ENCODE peak calls at places on chromosomes 11 and 22, in seven cellular contexts. R is BJ, A is pancreas, J is bronchial epithelial cell, L is spleen, Z is adrenal gland, C is GM12878. P is an unnamed sample.

GRCh38 chr11:13884159-13884799 is 78.2 kb upstream of the SPON1 start:
- DNase-seq in R (no peak), A (no peak), J (peak; percentile 92), L (no peak), Z (no peak), C (no peak), P (no peak)

GRCh38 chr22:21064917-21065864 is 19.4 kb downstream of the LRRC74B start:
- DNase-seq in R (no peak), A (no peak), J (no peak), L (no peak), Z (peak; percentile 61), C (no peak), P (no peak)

GRCh38 chr22:37242395-37242918 is 1.6 kb downstream of the RAC2 start:
- DNase-seq in R (no peak), A (no peak), J (peak; percentile 67), L (peak; percentile 97), Z (peak; percentile 72), C (peak; percentile 92), P (no peak)

GRCh38 chr22:23565942-23566715 is 14.0 kb downstream of the IGLL1 start:
- DNase-seq in R (no peak), A (peak; percentile 43), J (no peak), L (peak; percentile 74), Z (no peak), C (no peak), P (no peak)

GRCh38 chr11:4480577-4481539 is 1.6 kb upstream of the OR52K1 start:
- DNase-seq in R (no peak), A (no peak), J (peak; percentile 90), L (no peak), Z (no peak), C (no peak), P (no peak)

GRCh38 chr11:19951558-19952083 is 208.7 kb downstream of the DBX1 start:
- DNase-seq in R (no peak), A (no peak), J (peak; percentile 64), L (no peak), Z (no peak), C (peak; percentile 49), P (no peak)

GRCh38 chr11:66639066-66639813 is 737 bp downstream of the RBM4 start:
- DNase-seq in R (no peak), A (no peak), J (peak; percentile 38), L (no peak), Z (peak; percentile 70), C (no peak), P (peak; percentile 7)

GRCh38 chr22:23395476-23396361 is 184.4 kb downstream of the IGLL1 start:
- DNase-seq in R (no peak), A (no peak), J (no peak), L (peak; percentile 56), Z (no peak), C (no peak), P (no peak)

GRCh38 chr22:32957093-32957835 is 100.9 kb downstream of the SYN3 start:
- DNase-seq in R (no peak), A (no peak), J (peak; percentile 54), L (no peak), Z (no peak), C (no peak), P (no peak)

GRCh38 chr11:12587333-12587997 is 86.8 kb upstream of the TEAD1 start:
- DNase-seq in R (peak; percentile 38), A (no peak), J (peak; percentile 82), L (no peak), Z (no peak), C (no peak), P (peak; percentile 24)

GRCh38 chr11:116162541-116163230 is 610.1 kb downstream of the BUD13 start:
- DNase-seq in R (no peak), A (no peak), J (no peak), L (no peak), Z (peak; percentile 45), C (no peak), P (no peak)

GRCh38 chr11:128310676-128311445 is 276.5 kb downstream of the ETS1 start:
- DNase-seq in R (no peak), A (no peak), J (peak; percentile 3), L (no peak), Z (no peak), C (no peak), P (no peak)

GRCh38 chr22:27627444-27627833 is 174.1 kb downstream of the MN1 start:
- DNase-seq in R (no peak), A (no peak), J (no peak), L (no peak), Z (no peak), C (no peak), P (no peak)

GRCh38 chr11:107924306-107924705 is 3.9 kb upstream of the RAB39A start:
- DNase-seq in R (no peak), A (no peak), J (no peak), L (no peak), Z (no peak), C (no peak), P (no peak)

GRCh38 chr11:71548716-71549151 is 514 bp downstream of the KRTAP5-9 start:
- DNase-seq in R (no peak), A (no peak), J (no peak), L (no peak), Z (no peak), C (no peak), P (no peak)

GRCh38 chr11:60838132-60838531 is 3.8 kb upstream of the CCDC86 start:
- DNase-seq in R (no peak), A (no peak), J (no peak), L (no peak), Z (no peak), C (no peak), P (no peak)
- TF ChIP-seq CTCF in R (peak; percentile 35), A (no peak), J (no peak), L (no peak), Z (no peak), C (no peak), P (peak; percentile 31)

DNA sequence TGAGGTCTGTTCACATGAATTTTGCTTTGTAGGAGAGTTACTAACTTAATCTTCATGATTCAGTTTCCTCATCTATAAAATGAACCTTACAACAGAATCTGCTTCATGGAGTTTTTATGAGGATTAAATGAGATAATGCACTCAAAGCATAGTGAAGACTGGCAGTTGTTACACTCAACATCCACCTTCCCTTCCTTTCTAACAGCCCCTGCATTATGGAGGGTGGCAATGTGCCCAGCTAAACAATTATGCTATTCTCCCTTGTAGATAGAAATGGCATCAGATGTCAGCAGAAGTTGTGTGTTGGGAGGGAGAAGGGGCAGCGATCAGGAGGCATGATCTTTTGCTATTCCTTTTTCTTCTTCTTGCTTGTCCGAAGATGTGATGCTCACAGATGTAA is 6.5 kb downstream of the POU2AF1 start:
- DNase-seq in R (no peak), A (no peak), J (no peak), L (no peak), Z (no peak), C (no peak), P (no peak)
- H3K4me3 ChIP-seq in R (no peak overlapping the region), A (no peak overlapping the region), J (no peak overlapping the region), L (no peak overlapping the region), Z (no peak overlapping the region), C (peak overlapping the region; percentile 67), P (no peak overlapping the region)

GRCh38 chr22:17272511-17272991 is 53.3 kb upstream of the ADA2 start:
- DNase-seq in R (no peak), A (no peak), J (no peak), L (peak; percentile 30), Z (no peak), C (no peak), P (no peak)

GRCh38 chr22:17268501-17269223 is 49.4 kb upstream of the ADA2 start:
- DNase-seq in R (no peak), A (no peak), J (no peak), L (no peak), Z (no peak), C (no peak), P (no peak)

GRCh38 chr22:17269607-17270261 is 50.5 kb upstream of the ADA2 start:
- DNase-seq in R (no peak), A (no peak), J (no peak), L (no peak), Z (no peak), C (no peak), P (no peak)

GRCh38 chr22:17269224-17269606 is 50.0 kb upstream of the ADA2 start:
- DNase-seq in R (no peak), A (no peak), J (no peak), L (no peak), Z (no peak), C (no peak), P (no peak)

DNA sequence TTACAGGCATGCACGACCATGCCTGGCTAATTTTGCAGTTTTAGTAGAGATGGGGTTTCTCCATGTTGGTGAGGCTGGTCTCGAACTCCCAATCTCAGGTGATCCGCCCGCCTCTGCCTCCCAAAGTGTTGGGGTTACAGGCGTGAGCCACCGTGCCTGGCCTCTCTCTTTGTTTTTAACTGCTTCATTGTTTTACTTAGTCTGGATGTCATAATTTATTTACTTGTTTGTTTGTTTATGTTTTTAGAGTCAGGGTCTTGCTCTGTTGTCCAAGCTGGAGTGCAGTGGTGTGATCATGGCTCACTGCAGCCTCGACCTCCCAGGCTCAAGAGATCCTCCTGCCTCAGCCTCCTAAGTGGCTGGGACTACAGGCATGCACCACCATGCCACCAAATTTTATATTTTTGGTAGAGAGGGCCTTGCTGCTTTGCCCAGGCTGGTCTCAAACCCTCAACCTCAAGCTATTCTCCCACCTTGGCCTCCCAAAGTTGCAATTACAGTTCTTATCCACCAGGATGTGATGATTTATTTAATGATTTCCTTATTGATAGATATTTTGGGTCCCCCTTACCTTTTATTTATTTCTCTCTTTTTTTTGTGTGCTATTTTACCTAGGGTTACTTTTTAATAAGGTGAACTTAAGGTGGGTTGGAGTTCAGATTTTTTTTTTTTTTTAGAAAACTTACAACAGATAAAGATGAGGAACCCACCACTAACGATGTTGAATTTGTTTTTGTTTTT is 52.6 kb upstream of the ADA2 start:
- DNase-seq in R (no peak), A (no peak), J (no peak), L (peak; percentile 22), Z (no peak), C (no peak), P (no peak)
- TF ChIP-seq CTCF in R (no peak), A (no peak), J (no peak), L (no peak), Z (no peak), C (no peak), P (no peak)

DNA sequence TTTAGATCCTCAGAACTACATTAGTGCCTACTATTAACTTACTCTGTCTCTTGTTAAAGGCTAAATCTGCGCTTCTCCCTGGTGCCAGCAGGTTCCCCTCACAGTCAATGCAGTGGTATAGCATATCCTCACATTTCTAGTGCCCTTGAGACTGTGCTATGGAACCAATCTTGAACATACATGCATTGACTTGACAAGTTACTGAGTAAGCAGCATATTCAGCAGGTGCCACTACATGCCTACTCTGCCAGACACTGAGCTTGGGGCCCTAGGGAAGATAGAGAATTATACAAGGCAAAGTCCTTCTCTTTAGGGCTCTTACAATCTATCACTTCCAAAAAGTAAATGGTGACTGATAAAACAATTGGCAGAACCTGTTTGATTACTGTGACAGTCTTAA is 3.2 kb downstream of the FUT4 start:
- DNase-seq in R (no peak), A (peak; percentile 13), J (peak; percentile 85), L (no peak), Z (no peak), C (no peak), P (no peak)
- H3K4me3 ChIP-seq in R (no peak overlapping the region), A (peak overlapping the region; percentile 80), J (no peak overlapping the region), L (no peak overlapping the region), Z (no peak overlapping the region), C (no peak overlapping the region), P (no peak overlapping the region)

P was measured in AG09309.